ENCODE peak calls at places on chromosomes 1 and 21, in nine cellular contexts. C is activated CD4-positive, alpha-beta T cell treated with anti-CD3 and anti-CD28 coated beads for 24 hours; L is HTR-8/SVneo; S is anterior cingulate cortex; I is GM04503; P is fibroblast of villous mesenchyme; A is lower lobe of right lung; Q is testis; X is mucosa of gallbladder. J is an unnamed sample.
A peak's percentile ranks its signal among the peaks of the same experiment; 100 is the strongest.

GRCh38 chr1:12629974-12630760 is 12.2 kb upstream of the DHRS3 start:
- DNase-seq in C (no peak), L (no peak), S (no peak), I (no peak), P (no peak), A (no peak), Q (no peak), X (no peak), J (no peak)

GRCh38 chr1:31984419-31985347 is 29.0 kb upstream of the KHDRBS1 start:
- DNase-seq in C (no peak), L (no peak), S (no peak), I (no peak), P (no peak), A (no peak), Q (no peak), X (no peak), J (no peak)

GRCh38 chr1:97680894-97681293 is 239.9 kb downstream of the DPYD start:
- DNase-seq in C (no peak), L (no peak), S (no peak), I (no peak), P (no peak), A (no peak), Q (no peak), X (no peak), J (no peak)

GRCh38 chr1:52751589-52752306 is 25.5 kb downstream of the ZYG11B start:
- DNase-seq in C (no peak), L (no peak), S (no peak), I (no peak), P (peak; percentile 50), A (no peak), Q (peak; percentile 82), X (peak; percentile 38), J (no peak)

GRCh38 chr1:202958544-202959275 is 598 bp upstream of the ADIPOR1 start:
- DNase-seq in C (no peak), L (no peak), S (no peak), I (no peak), P (no peak), A (no peak), Q (no peak), X (no peak), J (no peak)

GRCh38 chr21:38758815-38759214 is 46.9 kb upstream of the ETS2 start:
- DNase-seq in C (no peak), L (no peak), S (no peak), I (no peak), P (peak; percentile 63), A (no peak), Q (no peak), X (peak; percentile 39), J (no peak)

GRCh38 chr1:13517193-13517812 is 3.5 kb upstream of the LRRC38 start:
- DNase-seq in C (no peak), L (no peak), S (no peak), I (no peak), P (peak; percentile 13), A (no peak), Q (peak; percentile 18), X (no peak), J (no peak)

GRCh38 chr21:39654951-39655350 is 42.2 kb downstream of the B3GALT5 start:
- DNase-seq in C (no peak), L (no peak), S (no peak), I (no peak), P (no peak), A (no peak), Q (no peak), X (no peak), J (no peak)

GRCh38 chr1:27832762-27833161 is 2.2 kb downstream of the PPP1R8 start:
- DNase-seq in C (no peak), L (no peak), S (no peak), I (peak; percentile 35), P (peak; percentile 13), A (no peak), Q (no peak), X (no peak), J (no peak)

J was measured in SK-N-DZ.